ENCODE peak calls at places on chromosomes 2 and 18, in five cellular contexts. B is PC-9; E is gastrocnemius medialis; K is naive thymus-derived CD4-positive, alpha-beta T cell; A is endodermal cell. Y is an unnamed sample. For H3K4me1 and H3K36me3, the result is how much of the 10 kb centered on the place peaks cover.

GRCh38 chr2:99974275-99974674 is 168.1 kb downstream of the AFF3 start:
- DNase-seq in B (no peak), E (no peak), K (no peak), A (no peak), Y (no peak)

GRCh38 chr18:25557006-25557405 is 205.0 kb upstream of the ZNF521 start:
- DNase-seq in B (no peak), E (no peak), K (no peak), A (no peak), Y (no peak)

GRCh38 chr2:136118819-136119716 is 1.1 kb upstream of the CXCR4 start:
- DNase-seq in B (no peak), E (peak), K (peak), A (peak), Y (no peak)

GRCh38 chr18:49561377-49562193 is at the start of gene LIPG:
- DNase-seq in B (peak), E (peak), K (no peak), A (peak), Y (peak)

GRCh38 chr2:20615466-20616241 is 35.2 kb downstream of the HS1BP3 start:
- DNase-seq in B (no peak), E (peak), K (no peak), A (peak), Y (no peak)

GRCh38 chr18:57533399-57533884 is 53.1 kb downstream of the FECH start:
- DNase-seq in B (no peak), E (no peak), K (no peak), A (peak), Y (no peak)

GRCh38 chr2:98936133-98936916 is at the start of gene CRACDL:
- DNase-seq in B (no peak), E (no peak), K (no peak), A (peak), Y (no peak)

GRCh38 chr2:17979707-17980106 is 101.2 kb downstream of the KCNS3 start:
- DNase-seq in B (no peak), E (no peak), K (no peak), A (no peak), Y (no peak)

GRCh38 chr2:28224648-28225471 is 167.8 kb upstream of the FOSL2 start:
- DNase-seq in B (peak), E (no peak), K (no peak), A (peak), Y (no peak)

GRCh38 chr18:34631071-34631470 is 79.0 kb upstream of the DTNA start:
- DNase-seq in B (no peak), E (no peak), K (no peak), A (no peak), Y (no peak)

GRCh38 chr18:53153281-53153680 is 813.3 kb downstream of the DCC start:
- DNase-seq in B (no peak), E (no peak), K (no peak), A (peak), Y (peak)

GRCh38 chr2:227687189-227687588 is 20.6 kb downstream of the SCYGR5 start:
- DNase-seq in B (no peak), E (no peak), K (no peak), A (no peak), Y (no peak)

GRCh38 chr2:174697267-174697666 is 67.0 kb downstream of the CHRNA1 start:
- DNase-seq in B (no peak), E (no peak), K (no peak), A (peak), Y (peak)

GRCh38 chr2:84846041-84846663 is 34.7 kb downstream of the TRABD2A start:
- DNase-seq in B (no peak), E (no peak), K (no peak), A (peak), Y (no peak)
- H3K4me1 ChIP-seq in B (under half), E (under half), K (half or more), A (under half), Y (under half)

DNA sequence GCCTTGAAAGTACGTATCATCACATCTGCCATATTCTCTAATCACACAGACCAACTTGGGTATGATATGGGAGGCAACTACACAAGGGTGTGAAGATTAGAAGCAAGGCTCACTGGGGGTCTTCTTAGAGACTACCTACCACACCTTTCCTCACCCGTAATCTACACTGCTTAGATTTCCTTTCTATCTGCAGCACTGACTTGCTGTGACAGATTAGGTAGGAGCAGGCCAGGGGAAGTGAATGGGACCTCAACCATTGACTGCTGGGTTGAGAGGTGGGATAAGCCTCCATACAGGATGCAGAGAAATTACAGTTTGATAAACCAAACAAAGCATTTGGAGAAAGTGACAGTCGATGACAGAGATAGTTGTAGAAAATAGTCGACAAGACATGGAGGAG is 119.0 kb upstream of the SERPINE2 start:
- DNase-seq in B (no peak), E (no peak), K (no peak), A (peak), Y (no peak)
- H3K36me3 ChIP-seq in B (under half), E (under half), K (under half), A (under half), Y (under half)

GRCh38 chr2:45823723-45824206 is 172.3 kb downstream of the PRKCE start:
- DNase-seq in B (no peak), E (peak), K (no peak), A (no peak), Y (no peak)

GRCh38 chr2:45822272-45822630 is 170.8 kb downstream of the PRKCE start:
- DNase-seq in B (no peak), E (peak), K (no peak), A (no peak), Y (no peak)

GRCh38 chr2:45821558-45822271 is 170.2 kb downstream of the PRKCE start:
- DNase-seq in B (peak), E (peak), K (no peak), A (no peak), Y (no peak)

GRCh38 chr2:45816273-45816672 is 164.8 kb downstream of the PRKCE start:
- DNase-seq in B (no peak), E (peak), K (no peak), A (no peak), Y (no peak)

DNA sequence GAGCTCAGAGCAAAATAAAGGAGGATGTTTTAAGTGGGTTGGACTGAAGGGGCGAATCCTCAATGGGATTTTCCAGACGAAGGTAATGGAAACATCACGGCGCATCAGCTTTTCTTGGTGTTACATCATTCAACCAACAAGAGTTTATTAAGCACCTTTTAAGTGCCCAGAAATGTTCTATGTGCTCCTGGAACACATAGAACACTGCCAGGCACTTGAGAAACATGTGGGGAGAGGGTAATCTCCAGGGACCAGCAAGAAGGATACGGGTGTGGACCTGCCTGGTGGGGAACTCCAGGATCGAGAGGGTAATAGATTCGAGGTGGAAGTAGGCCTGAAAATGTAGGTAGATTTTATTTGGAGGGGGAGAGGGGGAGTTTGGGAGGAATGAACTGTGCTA is 168.6 kb downstream of the PRKCE start:
- DNase-seq in B (no peak), E (no peak), K (no peak), A (no peak), Y (no peak)
- H3K4me1 ChIP-seq in B (half or more), E (under half), K (under half), A (under half), Y (under half)

DNA sequence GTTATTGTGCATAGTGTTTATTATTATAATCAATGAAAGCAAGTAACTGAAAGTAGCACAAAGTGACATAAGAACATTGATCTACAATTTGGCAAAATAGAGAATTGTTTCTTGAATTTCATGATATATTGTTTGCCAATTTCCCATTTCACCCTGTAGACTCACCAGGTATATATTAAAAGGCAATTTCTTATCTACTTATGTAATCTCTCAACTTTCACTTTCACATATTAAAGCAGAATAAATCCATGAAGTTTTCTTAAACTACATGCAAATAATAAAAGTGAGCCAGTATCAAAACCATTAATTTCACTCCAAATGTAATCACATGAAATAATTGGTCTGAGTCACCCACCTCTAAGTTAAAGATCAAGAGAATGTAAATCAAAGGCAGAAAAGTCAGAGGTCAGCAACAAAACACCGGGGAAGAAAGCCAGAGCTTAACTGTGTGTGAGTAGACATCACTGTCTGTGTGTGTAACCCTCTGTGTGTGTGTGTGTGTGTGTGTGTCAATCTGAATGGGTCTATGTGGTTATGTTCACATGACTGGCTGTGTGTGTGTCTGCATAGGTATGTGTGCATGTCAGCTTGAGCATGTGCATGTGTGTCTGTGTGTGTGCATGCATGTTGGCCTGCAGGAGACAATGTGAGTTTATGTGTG is 44.1 kb downstream of the ZNF385B start:
- DNase-seq in B (no peak), E (no peak), K (no peak), A (no peak), Y (no peak)
- H3K36me3 ChIP-seq in B (under half), E (under half), K (under half), A (under half), Y (under half)

GRCh38 chr2:177243476-177243875 is 21.1 kb downstream of the NFE2L2 start:
- DNase-seq in B (no peak), E (no peak), K (no peak), A (no peak), Y (no peak)

GRCh38 chr2:177243073-177243472 is 21.5 kb downstream of the NFE2L2 start:
- DNase-seq in B (no peak), E (no peak), K (no peak), A (no peak), Y (no peak)

GRCh38 chr2:177239934-177240600 is 24.5 kb downstream of the NFE2L2 start:
- DNase-seq in B (peak), E (no peak), K (no peak), A (no peak), Y (no peak)

GRCh38 chr2:177242136-177242987 is 22.2 kb downstream of the NFE2L2 start:
- DNase-seq in B (peak), E (no peak), K (no peak), A (no peak), Y (peak)

DNA sequence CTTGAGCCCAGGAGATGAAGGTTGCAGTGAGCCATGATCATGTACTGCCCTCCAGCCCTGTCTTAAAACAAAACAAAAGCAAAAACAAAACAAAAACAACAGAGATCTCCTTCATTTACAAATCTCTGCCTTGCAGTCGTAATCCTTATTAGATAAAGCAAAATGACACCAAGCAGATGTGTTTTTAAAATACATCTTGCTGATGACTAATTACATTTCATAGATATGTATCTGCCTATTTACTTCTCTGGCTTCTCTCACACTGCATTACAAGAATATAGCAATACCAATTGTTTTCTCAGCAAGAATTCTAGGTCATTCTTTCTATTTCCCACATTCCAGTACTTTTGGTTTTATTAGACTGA is 22.8 kb downstream of the NFE2L2 start:
- DNase-seq in B (no peak), E (no peak), K (no peak), A (no peak), Y (no peak)
- H3K4me1 ChIP-seq in B (half or more), E (half or more), K (half or more), A (under half), Y (under half)

Y was measured in Caco-2.